ENCODE peak calls at places on chromosomes 4 and X, in ten cellular contexts. D is GDM1; O is activated T-cell treated with anti-CD3 and anti-CD28 coated beads, Interleukin-2, amount 50 U/mL, for 1 hour; E is natural killer cell; W is bronchial epithelial cell; I is SW480; J is brain microvascular endothelial cell; G is mesothelial cell of epicardium; X is H54; S is HCT116. Z is an unnamed sample.
A peak's percentile ranks its signal among the peaks of the same experiment; 100 is the strongest.

GRCh38 chrX:1244164-1245076 is 24.2 kb upstream of the CSF2RA start:
- DNase-seq in D (peak; percentile 39), O (peak; percentile 20), E (no peak), W (no peak), I (no peak), J (no peak), G (no peak), X (no peak), S (no peak), Z (no peak)

GRCh38 chr4:174654634-174655033 is 132.3 kb upstream of the HPGD start:
- DNase-seq in D (no peak), O (no peak), E (no peak), W (no peak), I (no peak), J (no peak), G (no peak), X (no peak), S (no peak), Z (no peak)

GRCh38 chrX:67604979-67605703 is 61.3 kb downstream of the AR start:
- DNase-seq in D (no peak), O (no peak), E (no peak), W (peak; percentile 66), I (peak; percentile 29), J (peak; percentile 80), G (no peak), X (peak; percentile 12), S (no peak), Z (no peak)

GRCh38 chrX:40468033-40468979 is 112.5 kb upstream of the ATP6AP2 start:
- DNase-seq in D (peak; percentile 53), O (no peak), E (no peak), W (peak; percentile 40), I (peak; percentile 90), J (peak; percentile 16), G (no peak), X (peak; percentile 18), S (peak; percentile 47), Z (no peak)

GRCh38 chr4:156188596-156188995 is 234.9 kb upstream of the CTSO start:
- DNase-seq in D (no peak), O (no peak), E (no peak), W (no peak), I (no peak), J (no peak), G (no peak), X (no peak), S (no peak), Z (no peak)

GRCh38 chrX:16671005-16671404 is 21.0 kb downstream of the S100G start:
- DNase-seq in D (peak; percentile 26), O (no peak), E (no peak), W (peak; percentile 23), I (peak; percentile 37), J (peak; percentile 53), G (no peak), X (no peak), S (peak; percentile 12), Z (no peak)

GRCh38 chrX:119381349-119381944 is 17.7 kb upstream of the SLC25A43 start:
- DNase-seq in D (no peak), O (no peak), E (no peak), W (peak; percentile 42), I (peak; percentile 32), J (no peak), G (no peak), X (no peak), S (no peak), Z (no peak)

GRCh38 chr4:126986828-126987227 is 645.9 kb upstream of the INTU start:
- DNase-seq in D (no peak), O (no peak), E (no peak), W (peak; percentile 77), I (no peak), J (peak; percentile 39), G (no peak), X (no peak), S (no peak), Z (no peak)

GRCh38 chr4:83490876-83491450 is 6.1 kb upstream of the ABRAXAS1 start:
- DNase-seq in D (peak; percentile 10), O (no peak), E (no peak), W (peak; percentile 36), I (peak; percentile 39), J (peak; percentile 2), G (no peak), X (peak; percentile 21), S (peak; percentile 42), Z (no peak)

GRCh38 chr4:10773010-10773409 is 88.4 kb upstream of the CLNK start:
- DNase-seq in D (no peak), O (no peak), E (no peak), W (no peak), I (no peak), J (no peak), G (no peak), X (no peak), S (no peak), Z (no peak)

GRCh38 chr4:7338876-7339623 is 95.7 kb downstream of the PSAPL1 start:
- DNase-seq in D (no peak), O (no peak), E (no peak), W (no peak), I (no peak), J (no peak), G (no peak), X (no peak), S (no peak), Z (no peak)

Z was measured in activated B cell treated with CpG ODN at 0.5 μM for 24 hours.